ENCODE peak calls at places on chromosomes 3 and 15, in eight cellular contexts. N, R, F, H, Y, K, D and P are unnamed samples.

GRCh38 chr15:68365140-68365745 is 66.7 kb downstream of the ITGA11 start:
- DNase-seq in N (no peak), R (peak; percentile 26), F (no peak), H (no peak), Y (no peak), K (no peak), D (no peak), P (no peak)

GRCh38 chr3:107633327-107634141 is 110.8 kb downstream of the BBX start:
- DNase-seq in N (no peak), R (peak; percentile 8), F (no peak), H (no peak), Y (no peak), K (no peak), D (no peak), P (no peak)

GRCh38 chr3:126654571-126655393 is at the start of gene TXNRD3:
- DNase-seq in N (peak; percentile 83), R (peak; percentile 52), F (peak; percentile 48), H (peak; percentile 81), Y (peak; percentile 31), K (peak; percentile 60), D (no peak), P (no peak)

GRCh38 chr3:112395166-112395894 is 62.4 kb downstream of the CD200 start:
- DNase-seq in N (no peak), R (peak; percentile 72), F (no peak), H (no peak), Y (no peak), K (no peak), D (no peak), P (no peak)

GRCh38 chr3:123792473-123793201 is 91.5 kb downstream of the MYLK start:
- DNase-seq in N (peak; percentile 17), R (no peak), F (no peak), H (no peak), Y (peak; percentile 63), K (no peak), D (no peak), P (no peak)

GRCh38 chr3:9809615-9810356 is at the start of gene TTLL3:
- DNase-seq in N (peak; percentile 88), R (peak; percentile 51), F (peak; percentile 67), H (peak; percentile 66), Y (peak; percentile 72), K (peak; percentile 56), D (no peak), P (no peak)

GRCh38 chr15:77034620-77035467 is 36.1 kb downstream of the TSPAN3 start:
- DNase-seq in N (peak; percentile 91), R (no peak), F (no peak), H (peak; percentile 48), Y (peak; percentile 58), K (no peak), D (no peak), P (no peak)

GRCh38 chr15:68300115-68300940 is 22.8 kb downstream of the FEM1B start:
- DNase-seq in N (peak; percentile 35), R (no peak), F (no peak), H (no peak), Y (no peak), K (no peak), D (no peak), P (no peak)

GRCh38 chr3:192727032-192727847 is at the start of gene FGF12:
- DNase-seq in N (peak; percentile 94), R (peak; percentile 30), F (peak; percentile 90), H (peak; percentile 26), Y (peak; percentile 92), K (peak; percentile 82), D (no peak), P (peak; percentile 82)

GRCh38 chr15:101122806-101123205 is 129.0 kb downstream of the CHSY1 start:
- DNase-seq in N (no peak), R (no peak), F (no peak), H (no peak), Y (no peak), K (no peak), D (no peak), P (no peak)